ENCODE peak calls at places on chromosomes 6 and 20, in eight cellular contexts. X is stimulated activated CD8-positive, alpha-beta memory T cell treated with anti-CD3 and anti-CD28 coated beads, Interleukin-15, amount 100 ng/mL, for 4 hours; C is mucosa of gallbladder; I is RWPE1; V is left cardiac atrium; J is left lung; P is islet precursor cell; L is IMR-90. N is an unnamed sample.

GRCh38 chr6:52635049-52635577 is 35.8 kb upstream of the TMEM14A start:
- DNase-seq in X (no peak), C (no peak), I (no peak), V (no peak), J (no peak), P (no peak), L (peak), N (no peak)

GRCh38 chr6:45420083-45420908 is 42.6 kb upstream of the SUPT3H start:
- DNase-seq in X (peak), C (no peak), I (no peak), V (peak), J (peak), P (peak), L (peak), N (no peak)

GRCh38 chr6:20182926-20183521 is 29.2 kb downstream of the MBOAT1 start:
- DNase-seq in X (no peak), C (peak), I (peak), V (peak), J (peak), P (no peak), L (peak), N (no peak)

GRCh38 chr6:106547961-106548453 is 81.3 kb downstream of the RTN4IP1 start:
- DNase-seq in X (no peak), C (no peak), I (peak), V (no peak), J (no peak), P (peak), L (peak), N (no peak)

GRCh38 chr6:166005401-166005845 is 162.2 kb downstream of the TBXT start:
- DNase-seq in X (no peak), C (no peak), I (peak), V (peak), J (no peak), P (no peak), L (peak), N (no peak)

GRCh38 chr6:26205625-26206574 is 118.7 kb downstream of the HFE start:
- DNase-seq in X (no peak), C (no peak), I (no peak), V (no peak), J (no peak), P (peak), L (peak), N (no peak)

GRCh38 chr6:151729829-151730495 is 77.5 kb upstream of the ESR1 start:
- DNase-seq in X (no peak), C (no peak), I (no peak), V (no peak), J (no peak), P (no peak), L (no peak), N (no peak)

GRCh38 chr6:6148192-6148815 is 141.6 kb upstream of the NRN1 start:
- DNase-seq in X (no peak), C (no peak), I (no peak), V (no peak), J (no peak), P (no peak), L (no peak), N (no peak)

GRCh38 chr6:1917628-1918371 is 308.1 kb downstream of the FOXC1 start:
- DNase-seq in X (peak), C (peak), I (peak), V (no peak), J (no peak), P (peak), L (peak), N (no peak)

GRCh38 chr6:107107791-107108190 is 7.5 kb downstream of the BEND3 start:
- DNase-seq in X (no peak), C (no peak), I (no peak), V (no peak), J (no peak), P (no peak), L (no peak), N (no peak)

GRCh38 chr6:84455630-84456029 is 228.2 kb upstream of the CEP162 start:
- DNase-seq in X (no peak), C (no peak), I (no peak), V (no peak), J (no peak), P (no peak), L (no peak), N (no peak)

GRCh38 chr6:151475653-151476523 is 17.9 kb upstream of the CCDC170 start:
- DNase-seq in X (no peak), C (peak), I (no peak), V (no peak), J (no peak), P (peak), L (peak), N (no peak)

GRCh38 chr6:109791301-109791700 is 100.2 kb downstream of the FIG4 start:
- DNase-seq in X (no peak), C (no peak), I (no peak), V (no peak), J (no peak), P (peak), L (peak), N (no peak)

GRCh38 chr20:53896647-53897046 is 173.7 kb downstream of the BCAS1 start:
- DNase-seq in X (no peak), C (no peak), I (no peak), V (no peak), J (no peak), P (no peak), L (no peak), N (no peak)

GRCh38 chr20:59634435-59635005 is 30.2 kb downstream of the PHACTR3 start:
- DNase-seq in X (no peak), C (no peak), I (no peak), V (no peak), J (no peak), P (peak), L (no peak), N (no peak)

GRCh38 chr6:39411465-39411864 is 89.0 kb upstream of the KCNK16 start:
- DNase-seq in X (no peak), C (no peak), I (no peak), V (no peak), J (no peak), P (no peak), L (peak), N (no peak)

GRCh38 chr6:10268661-10269060 is 146.2 kb downstream of the TFAP2A start:
- DNase-seq in X (no peak), C (no peak), I (no peak), V (no peak), J (no peak), P (peak), L (no peak), N (no peak)

GRCh38 chr6:41651246-41651961 is 13.1 kb downstream of the MDFI start:
- DNase-seq in X (no peak), C (no peak), I (no peak), V (no peak), J (no peak), P (no peak), L (no peak), N (no peak)